ENCODE peak calls at places on chromosomes 5 and 9, in eight cellular contexts. O is fibroblast of lung, J is iPS-NIHi11, W is GF-D8, Y is bronchial epithelial cell, U is hepatocyte, M is GM04504, P is amniotic epithelial cell. N is an unnamed sample.

GRCh38 chr9:15720861-15721260 is 168.0 kb downstream of the CCDC171 start:
- DNase-seq in O (no peak), J (no peak), W (no peak), Y (no peak), U (no peak), M (no peak), P (no peak), N (no peak)

GRCh38 chr9:113376634-113377531 is at the start of gene HDHD3:
- DNase-seq in O (peak; percentile 70), J (peak; percentile 96), W (no peak), Y (peak; percentile 69), U (peak; percentile 93), M (no peak), P (peak; percentile 72), N (peak; percentile 50)

GRCh38 chr9:90900130-90900529 is 98.5 kb downstream of the SYK start:
- DNase-seq in O (no peak), J (peak; percentile 52), W (no peak), Y (no peak), U (no peak), M (no peak), P (peak; percentile 13), N (no peak)

GRCh38 chr5:113178073-113178779 is 201.6 kb downstream of the DCP2 start:
- DNase-seq in O (no peak), J (no peak), W (no peak), Y (no peak), U (no peak), M (no peak), P (no peak), N (no peak)

GRCh38 chr5:110043025-110043424 is 353.3 kb downstream of the MAN2A1 start:
- DNase-seq in O (no peak), J (no peak), W (no peak), Y (no peak), U (no peak), M (no peak), P (no peak), N (no peak)

GRCh38 chr5:137995747-137996123 is 37.1 kb downstream of the FAM13B start:
- DNase-seq in O (no peak), J (no peak), W (peak; percentile 15), Y (no peak), U (no peak), M (no peak), P (no peak), N (no peak)

GRCh38 chr9:80097476-80097875 is 525.7 kb downstream of the TLE4 start:
- DNase-seq in O (no peak), J (no peak), W (no peak), Y (peak; percentile 3), U (no peak), M (no peak), P (no peak), N (no peak)

GRCh38 chr5:160438316-160439204 is 16.9 kb downstream of the PTTG1 start:
- DNase-seq in O (peak; percentile 58), J (peak; percentile 71), W (peak; percentile 26), Y (peak; percentile 64), U (peak; percentile 75), M (peak; percentile 17), P (peak; percentile 48), N (peak; percentile 44)

GRCh38 chr5:926416-927171 is 33.9 kb downstream of the TRIP13 start:
- DNase-seq in O (peak; percentile 29), J (peak; percentile 92), W (no peak), Y (peak; percentile 3), U (peak; percentile 68), M (no peak), P (peak; percentile 26), N (peak; percentile 11)

GRCh38 chr5:132495672-132496630 is 5.4 kb upstream of the IRF1 start:
- DNase-seq in O (peak; percentile 86), J (peak; percentile 85), W (peak; percentile 73), Y (peak; percentile 85), U (peak; percentile 94), M (peak; percentile 83), P (peak; percentile 89), N (peak; percentile 71)

GRCh38 chr5:433836-434235 is 9.1 kb upstream of the EXOC3 start:
- DNase-seq in O (no peak), J (no peak), W (no peak), Y (no peak), U (no peak), M (no peak), P (no peak), N (no peak)

GRCh38 chr5:14243768-14244167 is 100.6 kb downstream of the TRIO start:
- DNase-seq in O (no peak), J (no peak), W (no peak), Y (no peak), U (no peak), M (no peak), P (no peak), N (no peak)

GRCh38 chr5:142821733-142822487 is 51.7 kb downstream of the ARHGAP26 start:
- DNase-seq in O (peak; percentile 95), J (no peak), W (no peak), Y (peak; percentile 94), U (peak; percentile 67), M (peak; percentile 71), P (peak; percentile 84), N (peak; percentile 94)

GRCh38 chr5:139061856-139062255 is 136.3 kb downstream of the SIL1 start:
- DNase-seq in O (peak; percentile 49), J (peak; percentile 49), W (no peak), Y (peak; percentile 12), U (peak; percentile 11), M (no peak), P (no peak), N (peak; percentile 27)